ENCODE peak calls at places on chromosomes 13 and 19, in five cellular contexts. One of them, this sample, is unnamed.

GRCh38 chr19:45406165-45406956 is at the start of gene POLR1G:
- DNase-seq in lung: peak
- DNase-seq in CD4-positive, CD25-positive, alpha-beta regulatory T cell: peak
- DNase-seq in aorta: peak
- DNase-seq in glutamatergic neuron: peak
- DNase-seq in this sample: peak

GRCh38 chr13:43196171-43196611 is 172.8 kb downstream of the DNAJC15 start:
- DNase-seq in lung: no peak
- DNase-seq in glutamatergic neuron: no peak
- DNase-seq in CD4-positive, CD25-positive, alpha-beta regulatory T cell: no peak
- DNase-seq in aorta: no peak
- DNase-seq in this sample: peak

GRCh38 chr19:40365613-40366401 is 17.3 kb downstream of the PLD3 start:
- DNase-seq in aorta: peak
- DNase-seq in lung: peak
- DNase-seq in glutamatergic neuron: peak
- DNase-seq in CD4-positive, CD25-positive, alpha-beta regulatory T cell: no peak
- DNase-seq in this sample: no peak

GRCh38 chr19:4971424-4971793 is 2.5 kb downstream of the KDM4B start:
- DNase-seq in glutamatergic neuron: peak
- DNase-seq in aorta: peak
- DNase-seq in lung: no peak
- DNase-seq in CD4-positive, CD25-positive, alpha-beta regulatory T cell: peak
- DNase-seq in this sample: peak

GRCh38 chr13:98575009-98575866 is 1.7 kb downstream of the STK24 start:
- DNase-seq in glutamatergic neuron: no peak
- DNase-seq in CD4-positive, CD25-positive, alpha-beta regulatory T cell: no peak
- DNase-seq in lung: no peak
- DNase-seq in aorta: no peak
- DNase-seq in this sample: no peak

GRCh38 chr13:27631156-27631555 is 9.5 kb downstream of the POLR1D start:
- DNase-seq in CD4-positive, CD25-positive, alpha-beta regulatory T cell: no peak
- DNase-seq in lung: no peak
- DNase-seq in glutamatergic neuron: no peak
- DNase-seq in aorta: no peak
- DNase-seq in this sample: no peak

GRCh38 chr13:61777281-61777680 is 361.6 kb upstream of the PCDH20 start:
- DNase-seq in aorta: no peak
- DNase-seq in lung: no peak
- DNase-seq in CD4-positive, CD25-positive, alpha-beta regulatory T cell: no peak
- DNase-seq in glutamatergic neuron: no peak
- DNase-seq in this sample: no peak

GRCh38 chr13:19862511-19863313 is 737 bp downstream of the ZMYM5 start:
- DNase-seq in glutamatergic neuron: no peak
- DNase-seq in lung: peak
- DNase-seq in aorta: peak
- DNase-seq in CD4-positive, CD25-positive, alpha-beta regulatory T cell: peak
- DNase-seq in this sample: peak

GRCh38 chr13:21661097-21661496 is 9.8 kb upstream of the FGF9 start:
- DNase-seq in aorta: no peak
- DNase-seq in glutamatergic neuron: no peak
- DNase-seq in CD4-positive, CD25-positive, alpha-beta regulatory T cell: no peak
- DNase-seq in lung: no peak
- DNase-seq in this sample: no peak

GRCh38 chr13:97367427-97367826 is 66.5 kb upstream of the RAP2A start:
- DNase-seq in glutamatergic neuron: no peak
- DNase-seq in aorta: no peak
- DNase-seq in lung: no peak
- DNase-seq in CD4-positive, CD25-positive, alpha-beta regulatory T cell: no peak
- DNase-seq in this sample: no peak

GRCh38 chr13:50670847-50671542 is 172.5 kb downstream of the DLEU7 start:
- DNase-seq in CD4-positive, CD25-positive, alpha-beta regulatory T cell: no peak
- DNase-seq in glutamatergic neuron: no peak
- DNase-seq in lung: no peak
- DNase-seq in aorta: no peak
- DNase-seq in this sample: no peak

GRCh38 chr19:56842421-56842820 is 1.9 kb upstream of the PEG3 start:
- DNase-seq in glutamatergic neuron: no peak
- DNase-seq in lung: no peak
- DNase-seq in CD4-positive, CD25-positive, alpha-beta regulatory T cell: no peak
- DNase-seq in aorta: no peak
- DNase-seq in this sample: no peak

GRCh38 chr19:940591-941291 is 14.9 kb downstream of the ARID3A start:
- DNase-seq in lung: peak
- DNase-seq in CD4-positive, CD25-positive, alpha-beta regulatory T cell: peak
- DNase-seq in glutamatergic neuron: no peak
- DNase-seq in aorta: peak
- DNase-seq in this sample: peak

GRCh38 chr19:41111750-41112295 is 2.4 kb upstream of the CYP2F1 start:
- DNase-seq in CD4-positive, CD25-positive, alpha-beta regulatory T cell: no peak
- DNase-seq in glutamatergic neuron: no peak
- DNase-seq in lung: no peak
- DNase-seq in aorta: no peak
- DNase-seq in this sample: no peak

GRCh38 chr13:51342706-51343105 is 3.2 kb downstream of the SERPINE3 start:
- DNase-seq in aorta: no peak
- DNase-seq in lung: no peak
- DNase-seq in glutamatergic neuron: no peak
- DNase-seq in CD4-positive, CD25-positive, alpha-beta regulatory T cell: no peak
- DNase-seq in this sample: no peak

GRCh38 chr13:77715233-77715891 is 17.9 kb downstream of the SLAIN1 start:
- DNase-seq in aorta: no peak
- DNase-seq in lung: no peak
- DNase-seq in CD4-positive, CD25-positive, alpha-beta regulatory T cell: no peak
- DNase-seq in glutamatergic neuron: no peak
- DNase-seq in this sample: no peak